ENCODE peak calls at places on chromosomes 1 and 21, in eight cellular contexts. One of them, this sample, is unnamed.
A peak's percentile ranks its signal among the peaks of the same experiment; 100 is the strongest.

GRCh38 chr1:228860911-228861829 is 125.9 kb downstream of the RHOU start:
- DNase-seq in bronchial epithelial cell: peak; percentile 88
- DNase-seq in CD8-positive, alpha-beta memory T cell: no peak
- DNase-seq in astrocyte of the spinal cord: peak; percentile 74
- DNase-seq in GM04504: peak; percentile 54
- DNase-seq in stimulated activated CD4-positive, alpha-beta T cell treated with anti-CD3 and anti-CD28 coated beads, Interleukin-1b, Interleukin-23, amount 100 ng/mL, for 24 hours: no peak
- DNase-seq in H7: no peak
- DNase-seq in lower lobe of right lung: no peak
- DNase-seq in this sample: peak; percentile 67

GRCh38 chr21:36134820-36135390 is at the start of gene CBR3:
- DNase-seq in CD8-positive, alpha-beta memory T cell: peak; percentile 58
- DNase-seq in GM04504: no peak
- DNase-seq in lower lobe of right lung: peak; percentile 68
- DNase-seq in stimulated activated CD4-positive, alpha-beta T cell treated with anti-CD3 and anti-CD28 coated beads, Interleukin-1b, Interleukin-23, amount 100 ng/mL, for 24 hours: no peak
- DNase-seq in bronchial epithelial cell: no peak
- DNase-seq in astrocyte of the spinal cord: peak; percentile 73
- DNase-seq in H7: peak; percentile 86
- DNase-seq in this sample: no peak

GRCh38 chr1:218983848-218984247 is 189.8 kb upstream of the LYPLAL1 start:
- DNase-seq in CD8-positive, alpha-beta memory T cell: no peak
- DNase-seq in bronchial epithelial cell: no peak
- DNase-seq in GM04504: no peak
- DNase-seq in stimulated activated CD4-positive, alpha-beta T cell treated with anti-CD3 and anti-CD28 coated beads, Interleukin-1b, Interleukin-23, amount 100 ng/mL, for 24 hours: no peak
- DNase-seq in lower lobe of right lung: no peak
- DNase-seq in H7: peak; percentile 22
- DNase-seq in astrocyte of the spinal cord: no peak
- DNase-seq in this sample: no peak

GRCh38 chr1:91830242-91831131 is 55.5 kb downstream of the TGFBR3 start:
- DNase-seq in stimulated activated CD4-positive, alpha-beta T cell treated with anti-CD3 and anti-CD28 coated beads, Interleukin-1b, Interleukin-23, amount 100 ng/mL, for 24 hours: no peak
- DNase-seq in bronchial epithelial cell: peak; percentile 28
- DNase-seq in astrocyte of the spinal cord: peak; percentile 82
- DNase-seq in GM04504: peak; percentile 85
- DNase-seq in CD8-positive, alpha-beta memory T cell: no peak
- DNase-seq in H7: no peak
- DNase-seq in lower lobe of right lung: peak; percentile 62
- DNase-seq in this sample: peak; percentile 92

GRCh38 chr1:6287431-6287886 is 26.6 kb upstream of the GPR153 start:
- DNase-seq in lower lobe of right lung: no peak
- DNase-seq in H7: no peak
- DNase-seq in GM04504: no peak
- DNase-seq in stimulated activated CD4-positive, alpha-beta T cell treated with anti-CD3 and anti-CD28 coated beads, Interleukin-1b, Interleukin-23, amount 100 ng/mL, for 24 hours: no peak
- DNase-seq in astrocyte of the spinal cord: no peak
- DNase-seq in bronchial epithelial cell: no peak
- DNase-seq in CD8-positive, alpha-beta memory T cell: no peak
- DNase-seq in this sample: no peak

GRCh38 chr1:229895605-229896004 is 171.4 kb upstream of the GALNT2 start:
- DNase-seq in astrocyte of the spinal cord: no peak
- DNase-seq in lower lobe of right lung: no peak
- DNase-seq in bronchial epithelial cell: no peak
- DNase-seq in GM04504: no peak
- DNase-seq in H7: no peak
- DNase-seq in stimulated activated CD4-positive, alpha-beta T cell treated with anti-CD3 and anti-CD28 coated beads, Interleukin-1b, Interleukin-23, amount 100 ng/mL, for 24 hours: no peak
- DNase-seq in CD8-positive, alpha-beta memory T cell: no peak
- DNase-seq in this sample: no peak

GRCh38 chr1:226784081-226785049 is 45.3 kb upstream of the ITPKB start:
- DNase-seq in lower lobe of right lung: no peak
- DNase-seq in stimulated activated CD4-positive, alpha-beta T cell treated with anti-CD3 and anti-CD28 coated beads, Interleukin-1b, Interleukin-23, amount 100 ng/mL, for 24 hours: no peak
- DNase-seq in bronchial epithelial cell: no peak
- DNase-seq in CD8-positive, alpha-beta memory T cell: no peak
- DNase-seq in GM04504: no peak
- DNase-seq in astrocyte of the spinal cord: peak; percentile 18
- DNase-seq in H7: no peak
- DNase-seq in this sample: no peak

GRCh38 chr1:34500451-34500850 is 254.4 kb upstream of the GJB5 start:
- DNase-seq in stimulated activated CD4-positive, alpha-beta T cell treated with anti-CD3 and anti-CD28 coated beads, Interleukin-1b, Interleukin-23, amount 100 ng/mL, for 24 hours: no peak
- DNase-seq in H7: peak; percentile 64
- DNase-seq in astrocyte of the spinal cord: peak; percentile 0
- DNase-seq in bronchial epithelial cell: no peak
- DNase-seq in CD8-positive, alpha-beta memory T cell: no peak
- DNase-seq in GM04504: no peak
- DNase-seq in lower lobe of right lung: peak; percentile 47
- DNase-seq in this sample: no peak

GRCh38 chr1:10941891-10942541 is 70.4 kb upstream of the TARDBP start:
- DNase-seq in CD8-positive, alpha-beta memory T cell: peak; percentile 64
- DNase-seq in H7: peak; percentile 97
- DNase-seq in lower lobe of right lung: peak; percentile 68
- DNase-seq in bronchial epithelial cell: no peak
- DNase-seq in astrocyte of the spinal cord: peak; percentile 5
- DNase-seq in GM04504: no peak
- DNase-seq in stimulated activated CD4-positive, alpha-beta T cell treated with anti-CD3 and anti-CD28 coated beads, Interleukin-1b, Interleukin-23, amount 100 ng/mL, for 24 hours: no peak
- DNase-seq in this sample: no peak

GRCh38 chr1:31835415-31835814 is 19.6 kb upstream of the SPOCD1 start:
- DNase-seq in GM04504: no peak
- DNase-seq in lower lobe of right lung: no peak
- DNase-seq in stimulated activated CD4-positive, alpha-beta T cell treated with anti-CD3 and anti-CD28 coated beads, Interleukin-1b, Interleukin-23, amount 100 ng/mL, for 24 hours: no peak
- DNase-seq in H7: no peak
- DNase-seq in bronchial epithelial cell: no peak
- DNase-seq in CD8-positive, alpha-beta memory T cell: no peak
- DNase-seq in astrocyte of the spinal cord: no peak
- DNase-seq in this sample: no peak

GRCh38 chr1:60394436-60394835 is 320.9 kb upstream of the C1orf87 start:
- DNase-seq in GM04504: no peak
- DNase-seq in lower lobe of right lung: no peak
- DNase-seq in bronchial epithelial cell: no peak
- DNase-seq in astrocyte of the spinal cord: peak; percentile 47
- DNase-seq in H7: no peak
- DNase-seq in CD8-positive, alpha-beta memory T cell: no peak
- DNase-seq in stimulated activated CD4-positive, alpha-beta T cell treated with anti-CD3 and anti-CD28 coated beads, Interleukin-1b, Interleukin-23, amount 100 ng/mL, for 24 hours: no peak
- DNase-seq in this sample: no peak